ENCODE peak calls at places on chromosomes 7 and 10, in nine cellular contexts. One of them, this sample, is unnamed.

GRCh38 chr10:14617850-14618249 is 156.8 kb downstream of the FAM107B start:
- DNase-seq in HTR-8/SVneo: no peak
- DNase-seq in anterior cingulate cortex: no peak
- DNase-seq in neural progenitor cell: no peak
- DNase-seq in stimulated activated CD8-positive, alpha-beta memory T cell treated with anti-CD3 and anti-CD28 coated beads, Interleukin-15, amount 100 ng/mL, for 1 hour: no peak
- DNase-seq in DMS 273 treated with DMSO at 0.1 percent for 48 hours: no peak
- DNase-seq in activated CD8-positive, alpha-beta memory T cell treated with anti-CD3 and anti-CD28 coated beads, Interleukin-2, amount 50 U/mL, for 4 hours: no peak
- DNase-seq in cardiac fibroblast: peak; percentile 71
- DNase-seq in NCI-H1694 treated with DMSO at 0.1 percent for 48 hours: no peak
- DNase-seq in this sample: no peak

GRCh38 chr7:94324380-94325120 is 70.1 kb upstream of the COL1A2 start:
- DNase-seq in NCI-H1694 treated with DMSO at 0.1 percent for 48 hours: no peak
- DNase-seq in stimulated activated CD8-positive, alpha-beta memory T cell treated with anti-CD3 and anti-CD28 coated beads, Interleukin-15, amount 100 ng/mL, for 1 hour: no peak
- DNase-seq in cardiac fibroblast: no peak
- DNase-seq in HTR-8/SVneo: no peak
- DNase-seq in anterior cingulate cortex: no peak
- DNase-seq in neural progenitor cell: no peak
- DNase-seq in DMS 273 treated with DMSO at 0.1 percent for 48 hours: no peak
- DNase-seq in activated CD8-positive, alpha-beta memory T cell treated with anti-CD3 and anti-CD28 coated beads, Interleukin-2, amount 50 U/mL, for 4 hours: no peak
- DNase-seq in this sample: no peak

GRCh38 chr10:43219848-43220247 is 47.0 kb downstream of the RASGEF1A start:
- DNase-seq in HTR-8/SVneo: no peak
- DNase-seq in neural progenitor cell: no peak
- DNase-seq in DMS 273 treated with DMSO at 0.1 percent for 48 hours: no peak
- DNase-seq in cardiac fibroblast: no peak
- DNase-seq in stimulated activated CD8-positive, alpha-beta memory T cell treated with anti-CD3 and anti-CD28 coated beads, Interleukin-15, amount 100 ng/mL, for 1 hour: no peak
- DNase-seq in activated CD8-positive, alpha-beta memory T cell treated with anti-CD3 and anti-CD28 coated beads, Interleukin-2, amount 50 U/mL, for 4 hours: peak; percentile 8
- DNase-seq in NCI-H1694 treated with DMSO at 0.1 percent for 48 hours: peak; percentile 25
- DNase-seq in anterior cingulate cortex: no peak
- DNase-seq in this sample: no peak

GRCh38 chr7:75866129-75866496 is 12.7 kb upstream of the RHBDD2 start:
- DNase-seq in stimulated activated CD8-positive, alpha-beta memory T cell treated with anti-CD3 and anti-CD28 coated beads, Interleukin-15, amount 100 ng/mL, for 1 hour: no peak
- DNase-seq in activated CD8-positive, alpha-beta memory T cell treated with anti-CD3 and anti-CD28 coated beads, Interleukin-2, amount 50 U/mL, for 4 hours: no peak
- DNase-seq in HTR-8/SVneo: no peak
- DNase-seq in DMS 273 treated with DMSO at 0.1 percent for 48 hours: no peak
- DNase-seq in anterior cingulate cortex: no peak
- DNase-seq in NCI-H1694 treated with DMSO at 0.1 percent for 48 hours: no peak
- DNase-seq in cardiac fibroblast: peak; percentile 63
- DNase-seq in neural progenitor cell: no peak
- DNase-seq in this sample: no peak

GRCh38 chr7:155578016-155578415 is 31.7 kb upstream of the CNPY1 start:
- DNase-seq in anterior cingulate cortex: no peak
- DNase-seq in neural progenitor cell: no peak
- DNase-seq in NCI-H1694 treated with DMSO at 0.1 percent for 48 hours: no peak
- DNase-seq in cardiac fibroblast: no peak
- DNase-seq in HTR-8/SVneo: no peak
- DNase-seq in DMS 273 treated with DMSO at 0.1 percent for 48 hours: no peak
- DNase-seq in stimulated activated CD8-positive, alpha-beta memory T cell treated with anti-CD3 and anti-CD28 coated beads, Interleukin-15, amount 100 ng/mL, for 1 hour: no peak
- DNase-seq in activated CD8-positive, alpha-beta memory T cell treated with anti-CD3 and anti-CD28 coated beads, Interleukin-2, amount 50 U/mL, for 4 hours: no peak
- DNase-seq in this sample: no peak

GRCh38 chr7:109126404-109127050 is 556.9 kb downstream of the DNAJB9 start:
- DNase-seq in DMS 273 treated with DMSO at 0.1 percent for 48 hours: no peak
- DNase-seq in neural progenitor cell: peak; percentile 11
- DNase-seq in NCI-H1694 treated with DMSO at 0.1 percent for 48 hours: no peak
- DNase-seq in cardiac fibroblast: peak; percentile 16
- DNase-seq in anterior cingulate cortex: no peak
- DNase-seq in activated CD8-positive, alpha-beta memory T cell treated with anti-CD3 and anti-CD28 coated beads, Interleukin-2, amount 50 U/mL, for 4 hours: no peak
- DNase-seq in stimulated activated CD8-positive, alpha-beta memory T cell treated with anti-CD3 and anti-CD28 coated beads, Interleukin-15, amount 100 ng/mL, for 1 hour: no peak
- DNase-seq in HTR-8/SVneo: no peak
- DNase-seq in this sample: no peak

GRCh38 chr10:97921581-97922377 is 72.1 kb downstream of the GOLGA7B start:
- DNase-seq in activated CD8-positive, alpha-beta memory T cell treated with anti-CD3 and anti-CD28 coated beads, Interleukin-2, amount 50 U/mL, for 4 hours: no peak
- DNase-seq in cardiac fibroblast: no peak
- DNase-seq in NCI-H1694 treated with DMSO at 0.1 percent for 48 hours: peak; percentile 48
- DNase-seq in neural progenitor cell: no peak
- DNase-seq in anterior cingulate cortex: no peak
- DNase-seq in stimulated activated CD8-positive, alpha-beta memory T cell treated with anti-CD3 and anti-CD28 coated beads, Interleukin-15, amount 100 ng/mL, for 1 hour: no peak
- DNase-seq in DMS 273 treated with DMSO at 0.1 percent for 48 hours: no peak
- DNase-seq in HTR-8/SVneo: no peak
- DNase-seq in this sample: no peak

GRCh38 chr7:76424413-76425111 is at the start of gene ZP3:
- DNase-seq in neural progenitor cell: no peak
- DNase-seq in NCI-H1694 treated with DMSO at 0.1 percent for 48 hours: no peak
- DNase-seq in anterior cingulate cortex: no peak
- DNase-seq in DMS 273 treated with DMSO at 0.1 percent for 48 hours: peak; percentile 29
- DNase-seq in activated CD8-positive, alpha-beta memory T cell treated with anti-CD3 and anti-CD28 coated beads, Interleukin-2, amount 50 U/mL, for 4 hours: no peak
- DNase-seq in HTR-8/SVneo: no peak
- DNase-seq in stimulated activated CD8-positive, alpha-beta memory T cell treated with anti-CD3 and anti-CD28 coated beads, Interleukin-15, amount 100 ng/mL, for 1 hour: no peak
- DNase-seq in cardiac fibroblast: no peak
- DNase-seq in this sample: no peak

GRCh38 chr7:74027124-74027682 is 770 bp upstream of the ELN start:
- DNase-seq in activated CD8-positive, alpha-beta memory T cell treated with anti-CD3 and anti-CD28 coated beads, Interleukin-2, amount 50 U/mL, for 4 hours: no peak
- DNase-seq in cardiac fibroblast: no peak
- DNase-seq in NCI-H1694 treated with DMSO at 0.1 percent for 48 hours: no peak
- DNase-seq in DMS 273 treated with DMSO at 0.1 percent for 48 hours: no peak
- DNase-seq in stimulated activated CD8-positive, alpha-beta memory T cell treated with anti-CD3 and anti-CD28 coated beads, Interleukin-15, amount 100 ng/mL, for 1 hour: no peak
- DNase-seq in HTR-8/SVneo: no peak
- DNase-seq in anterior cingulate cortex: no peak
- DNase-seq in neural progenitor cell: no peak
- DNase-seq in this sample: no peak

GRCh38 chr7:51029586-51030230 is 247.0 kb upstream of the GRB10 start:
- DNase-seq in stimulated activated CD8-positive, alpha-beta memory T cell treated with anti-CD3 and anti-CD28 coated beads, Interleukin-15, amount 100 ng/mL, for 1 hour: no peak
- DNase-seq in neural progenitor cell: no peak
- DNase-seq in NCI-H1694 treated with DMSO at 0.1 percent for 48 hours: no peak
- DNase-seq in HTR-8/SVneo: peak; percentile 14
- DNase-seq in activated CD8-positive, alpha-beta memory T cell treated with anti-CD3 and anti-CD28 coated beads, Interleukin-2, amount 50 U/mL, for 4 hours: no peak
- DNase-seq in cardiac fibroblast: peak; percentile 94
- DNase-seq in anterior cingulate cortex: no peak
- DNase-seq in DMS 273 treated with DMSO at 0.1 percent for 48 hours: no peak
- DNase-seq in this sample: no peak

GRCh38 chr7:91892821-91893340 is 12.4 kb upstream of the MTERF1 start:
- DNase-seq in HTR-8/SVneo: no peak
- DNase-seq in neural progenitor cell: peak; percentile 92
- DNase-seq in anterior cingulate cortex: no peak
- DNase-seq in DMS 273 treated with DMSO at 0.1 percent for 48 hours: peak; percentile 86
- DNase-seq in cardiac fibroblast: peak; percentile 49
- DNase-seq in activated CD8-positive, alpha-beta memory T cell treated with anti-CD3 and anti-CD28 coated beads, Interleukin-2, amount 50 U/mL, for 4 hours: no peak
- DNase-seq in stimulated activated CD8-positive, alpha-beta memory T cell treated with anti-CD3 and anti-CD28 coated beads, Interleukin-15, amount 100 ng/mL, for 1 hour: no peak
- DNase-seq in NCI-H1694 treated with DMSO at 0.1 percent for 48 hours: no peak
- DNase-seq in this sample: no peak

GRCh38 chr7:2006231-2006771 is 226.4 kb downstream of the MAD1L1 start:
- DNase-seq in stimulated activated CD8-positive, alpha-beta memory T cell treated with anti-CD3 and anti-CD28 coated beads, Interleukin-15, amount 100 ng/mL, for 1 hour: no peak
- DNase-seq in activated CD8-positive, alpha-beta memory T cell treated with anti-CD3 and anti-CD28 coated beads, Interleukin-2, amount 50 U/mL, for 4 hours: peak; percentile 5
- DNase-seq in anterior cingulate cortex: no peak
- DNase-seq in NCI-H1694 treated with DMSO at 0.1 percent for 48 hours: no peak
- DNase-seq in DMS 273 treated with DMSO at 0.1 percent for 48 hours: no peak
- DNase-seq in neural progenitor cell: no peak
- DNase-seq in HTR-8/SVneo: no peak
- DNase-seq in cardiac fibroblast: no peak
- DNase-seq in this sample: no peak

GRCh38 chr7:116231543-116232401 is 21.4 kb downstream of the TES start:
- DNase-seq in cardiac fibroblast: peak; percentile 72
- DNase-seq in anterior cingulate cortex: no peak
- DNase-seq in NCI-H1694 treated with DMSO at 0.1 percent for 48 hours: no peak
- DNase-seq in neural progenitor cell: no peak
- DNase-seq in DMS 273 treated with DMSO at 0.1 percent for 48 hours: no peak
- DNase-seq in stimulated activated CD8-positive, alpha-beta memory T cell treated with anti-CD3 and anti-CD28 coated beads, Interleukin-15, amount 100 ng/mL, for 1 hour: no peak
- DNase-seq in activated CD8-positive, alpha-beta memory T cell treated with anti-CD3 and anti-CD28 coated beads, Interleukin-2, amount 50 U/mL, for 4 hours: no peak
- DNase-seq in HTR-8/SVneo: no peak
- DNase-seq in this sample: no peak

GRCh38 chr10:114306116-114306973 is 67.3 kb downstream of the VWA2 start:
- DNase-seq in anterior cingulate cortex: no peak
- DNase-seq in NCI-H1694 treated with DMSO at 0.1 percent for 48 hours: no peak
- DNase-seq in activated CD8-positive, alpha-beta memory T cell treated with anti-CD3 and anti-CD28 coated beads, Interleukin-2, amount 50 U/mL, for 4 hours: no peak
- DNase-seq in cardiac fibroblast: peak; percentile 90
- DNase-seq in HTR-8/SVneo: peak; percentile 57
- DNase-seq in stimulated activated CD8-positive, alpha-beta memory T cell treated with anti-CD3 and anti-CD28 coated beads, Interleukin-15, amount 100 ng/mL, for 1 hour: no peak
- DNase-seq in neural progenitor cell: no peak
- DNase-seq in DMS 273 treated with DMSO at 0.1 percent for 48 hours: no peak
- DNase-seq in this sample: no peak

GRCh38 chr10:113476191-113476590 is 76.7 kb upstream of the HABP2 start:
- DNase-seq in DMS 273 treated with DMSO at 0.1 percent for 48 hours: no peak
- DNase-seq in stimulated activated CD8-positive, alpha-beta memory T cell treated with anti-CD3 and anti-CD28 coated beads, Interleukin-15, amount 100 ng/mL, for 1 hour: no peak
- DNase-seq in activated CD8-positive, alpha-beta memory T cell treated with anti-CD3 and anti-CD28 coated beads, Interleukin-2, amount 50 U/mL, for 4 hours: no peak
- DNase-seq in cardiac fibroblast: no peak
- DNase-seq in anterior cingulate cortex: no peak
- DNase-seq in neural progenitor cell: no peak
- DNase-seq in HTR-8/SVneo: no peak
- DNase-seq in NCI-H1694 treated with DMSO at 0.1 percent for 48 hours: no peak
- DNase-seq in this sample: no peak

GRCh38 chr10:68202965-68203358 is 29.0 kb downstream of the ATOH7 start:
- DNase-seq in stimulated activated CD8-positive, alpha-beta memory T cell treated with anti-CD3 and anti-CD28 coated beads, Interleukin-15, amount 100 ng/mL, for 1 hour: no peak
- DNase-seq in activated CD8-positive, alpha-beta memory T cell treated with anti-CD3 and anti-CD28 coated beads, Interleukin-2, amount 50 U/mL, for 4 hours: no peak
- DNase-seq in HTR-8/SVneo: peak; percentile 48
- DNase-seq in NCI-H1694 treated with DMSO at 0.1 percent for 48 hours: no peak
- DNase-seq in DMS 273 treated with DMSO at 0.1 percent for 48 hours: no peak
- DNase-seq in neural progenitor cell: no peak
- DNase-seq in anterior cingulate cortex: no peak
- DNase-seq in cardiac fibroblast: peak; percentile 81
- DNase-seq in this sample: no peak

GRCh38 chr7:22201182-22201880 is 155.6 kb downstream of the RAPGEF5 start:
- DNase-seq in DMS 273 treated with DMSO at 0.1 percent for 48 hours: no peak
- DNase-seq in stimulated activated CD8-positive, alpha-beta memory T cell treated with anti-CD3 and anti-CD28 coated beads, Interleukin-15, amount 100 ng/mL, for 1 hour: no peak
- DNase-seq in neural progenitor cell: no peak
- DNase-seq in anterior cingulate cortex: no peak
- DNase-seq in activated CD8-positive, alpha-beta memory T cell treated with anti-CD3 and anti-CD28 coated beads, Interleukin-2, amount 50 U/mL, for 4 hours: no peak
- DNase-seq in NCI-H1694 treated with DMSO at 0.1 percent for 48 hours: no peak
- DNase-seq in cardiac fibroblast: no peak
- DNase-seq in HTR-8/SVneo: no peak
- DNase-seq in this sample: no peak

GRCh38 chr10:28971255-28971654 is 293.9 kb downstream of the BAMBI start:
- DNase-seq in neural progenitor cell: no peak
- DNase-seq in stimulated activated CD8-positive, alpha-beta memory T cell treated with anti-CD3 and anti-CD28 coated beads, Interleukin-15, amount 100 ng/mL, for 1 hour: no peak
- DNase-seq in HTR-8/SVneo: no peak
- DNase-seq in anterior cingulate cortex: no peak
- DNase-seq in cardiac fibroblast: no peak
- DNase-seq in activated CD8-positive, alpha-beta memory T cell treated with anti-CD3 and anti-CD28 coated beads, Interleukin-2, amount 50 U/mL, for 4 hours: no peak
- DNase-seq in NCI-H1694 treated with DMSO at 0.1 percent for 48 hours: no peak
- DNase-seq in DMS 273 treated with DMSO at 0.1 percent for 48 hours: no peak
- DNase-seq in this sample: no peak

This sample was measured in central memory CD8-positive, alpha-beta T cell.